ENCODE peak calls at places on chromosomes 5 and 9, in five cellular contexts. K is A673, F is RWPE2, B is kidney epithelial cell, W is lung. C is an unnamed sample.

GRCh38 chr9:3028535-3028934 is 184.6 kb upstream of the PUM3 start:
- DNase-seq in K (peak), F (no peak), B (no peak), W (no peak), C (no peak)

GRCh38 chr5:149352169-149352568 is 5.7 kb upstream of the PCYOX1L start:
- DNase-seq in K (no peak), F (no peak), B (no peak), W (no peak), C (no peak)

GRCh38 chr5:5271606-5272321 is 131.6 kb downstream of the ADAMTS16 start:
- DNase-seq in K (peak), F (no peak), B (peak), W (no peak), C (no peak)

GRCh38 chr5:55278778-55279177 is 28.7 kb downstream of the DHX29 start:
- DNase-seq in K (no peak), F (no peak), B (no peak), W (no peak), C (no peak)

GRCh38 chr9:115209601-115210306 is 91.8 kb upstream of the TNC start:
- DNase-seq in K (no peak), F (no peak), B (peak), W (no peak), C (no peak)

GRCh38 chr5:58922392-58923171 is 339.7 kb downstream of the RAB3C start:
- DNase-seq in K (no peak), F (no peak), B (no peak), W (peak), C (no peak)

GRCh38 chr5:120160120-120160895 is 303.8 kb upstream of the PRR16 start:
- DNase-seq in K (peak), F (no peak), B (no peak), W (no peak), C (no peak)

GRCh38 chr9:18596920-18597319 is 123.0 kb downstream of the ADAMTSL1 start:
- DNase-seq in K (no peak), F (no peak), B (no peak), W (no peak), C (no peak)

GRCh38 chr9:35516481-35516880 is 26.6 kb downstream of the RUSC2 start:
- DNase-seq in K (no peak), F (peak), B (peak), W (no peak), C (no peak)

GRCh38 chr9:85043248-85043647 is 373.7 kb downstream of the NTRK2 start:
- DNase-seq in K (no peak), F (no peak), B (no peak), W (no peak), C (no peak)

GRCh38 chr9:34796924-34797323 is 87.0 kb upstream of the CCL21 start:
- DNase-seq in K (no peak), F (no peak), B (no peak), W (no peak), C (no peak)

GRCh38 chr5:31197183-31197582 is 3.7 kb downstream of the CDH6 start:
- DNase-seq in K (peak), F (no peak), B (no peak), W (no peak), C (no peak)

GRCh38 chr9:131875828-131876485 is 136.1 kb upstream of the RAPGEF1 start:
- DNase-seq in K (no peak), F (no peak), B (no peak), W (no peak), C (no peak)

GRCh38 chr5:107576736-107577440 is 93.8 kb downstream of the EFNA5 start:
- DNase-seq in K (no peak), F (no peak), B (no peak), W (no peak), C (no peak)

GRCh38 chr9:5838884-5839571 is 6.1 kb upstream of the ERMP1 start:
- DNase-seq in K (no peak), F (no peak), B (peak), W (peak), C (no peak)

GRCh38 chr5:167171056-167171455 is 1120.4 kb upstream of the WWC1 start:
- DNase-seq in K (no peak), F (no peak), B (no peak), W (no peak), C (no peak)

DNA sequence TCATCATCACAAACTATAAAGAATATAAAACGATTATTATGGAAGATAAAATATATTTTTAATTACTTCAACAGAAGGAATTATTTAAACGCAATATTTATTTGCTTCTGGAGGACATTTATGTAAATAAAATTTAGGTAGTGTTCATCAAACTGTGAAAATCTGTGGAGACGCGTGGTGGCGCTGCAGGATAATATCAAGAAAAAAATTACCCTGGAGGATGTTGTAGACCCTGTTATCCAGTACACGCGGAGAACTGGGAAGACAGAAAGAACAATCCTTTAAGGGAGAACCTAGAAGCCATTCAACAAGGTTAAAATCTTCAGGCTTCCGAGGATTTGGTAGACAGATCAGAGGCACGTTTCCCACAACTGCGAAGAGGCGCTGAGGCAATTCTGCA is at the start of gene PCDHB12:
- DNase-seq in K (peak), F (no peak), B (no peak), W (no peak), C (no peak)
- H3K4me3 ChIP-seq in K (peak), F (no peak), B (no peak), W (no peak), C (no peak)

DNA sequence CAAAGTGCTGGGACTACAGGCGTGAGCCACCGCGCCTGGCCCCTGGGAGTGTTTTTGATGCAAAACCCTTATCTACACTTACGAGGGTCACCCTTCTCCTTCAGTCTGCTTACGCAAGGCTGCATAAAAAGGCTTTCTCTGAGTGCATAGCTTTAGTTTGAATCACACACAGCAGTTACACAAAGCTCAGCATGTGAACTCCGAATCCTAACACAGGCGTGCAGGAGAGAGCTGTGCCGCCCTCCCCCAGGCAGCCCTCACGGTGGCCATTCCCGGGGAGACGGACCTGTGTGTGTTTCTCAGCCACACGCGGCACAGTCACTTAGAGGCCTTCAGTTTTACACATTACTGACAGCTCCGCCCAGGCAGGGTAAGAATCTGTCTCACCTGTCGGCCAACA is 26.7 kb downstream of the EXD3 start:
- DNase-seq in K (no peak), F (no peak), B (no peak), W (no peak), C (no peak)
- TF ChIP-seq CTCF in K (no peak), F (no peak), B (no peak), W (no peak), C (no peak)

GRCh38 chr5:138844812-138845513 is 30.2 kb downstream of the LRRTM2 start:
- DNase-seq in K (peak), F (no peak), B (no peak), W (no peak), C (no peak)
- H3K4me3 ChIP-seq in K (no peak), F (no peak), B (no peak), W (no peak), C (no peak)

GRCh38 chr5:63245271-63245670 is 666.7 kb downstream of the LRRC70 start:
- DNase-seq in K (no peak), F (no peak), B (no peak), W (no peak), C (no peak)

GRCh38 chr5:63247651-63248050 is 669.0 kb downstream of the LRRC70 start:
- DNase-seq in K (no peak), F (no peak), B (no peak), W (no peak), C (no peak)

GRCh38 chr5:63250939-63251338 is 672.3 kb downstream of the LRRC70 start:
- DNase-seq in K (no peak), F (no peak), B (no peak), W (no peak), C (no peak)

GRCh38 chr5:63255609-63256008 is 677.0 kb downstream of the LRRC70 start:
- DNase-seq in K (peak), F (no peak), B (no peak), W (no peak), C (no peak)

GRCh38 chr5:63249960-63250359 is 671.3 kb downstream of the LRRC70 start:
- DNase-seq in K (no peak), F (no peak), B (no peak), W (no peak), C (no peak)
- TF ChIP-seq CTCF in K (no peak), F (no peak), B (no peak), W (no peak), C (no peak)

DNA sequence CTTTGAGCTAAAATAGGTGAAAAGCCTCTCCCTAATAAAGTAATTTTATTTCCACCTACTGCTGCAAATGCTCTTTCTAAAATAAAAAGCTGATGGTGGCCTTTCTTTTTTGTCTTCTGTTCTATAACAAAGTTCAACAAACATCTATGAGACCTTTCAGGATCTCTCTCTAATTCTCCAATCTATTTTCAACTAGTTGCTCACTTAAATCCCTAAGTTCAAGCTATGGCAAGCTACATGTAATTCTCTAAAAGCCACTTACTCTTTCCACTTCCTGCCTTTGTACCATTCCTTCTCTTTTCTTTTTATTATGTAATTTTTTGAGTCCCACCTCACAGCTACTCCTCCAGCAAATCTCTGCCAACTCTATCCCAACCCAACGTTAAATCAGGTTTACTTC is 20.9 kb downstream of the CHD1 start:
- DNase-seq in K (no peak), F (no peak), B (no peak), W (no peak), C (no peak)
- H3K4me3 ChIP-seq in K (no peak), F (no peak), B (no peak), W (no peak), C (no peak)

GRCh38 chr5:140242099-140242498 is 60.8 kb downstream of the PFDN1 start:
- DNase-seq in K (peak), F (no peak), B (no peak), W (no peak), C (no peak)
- TF ChIP-seq CTCF in K (no peak), F (peak), B (peak), W (no peak), C (peak)

DNA sequence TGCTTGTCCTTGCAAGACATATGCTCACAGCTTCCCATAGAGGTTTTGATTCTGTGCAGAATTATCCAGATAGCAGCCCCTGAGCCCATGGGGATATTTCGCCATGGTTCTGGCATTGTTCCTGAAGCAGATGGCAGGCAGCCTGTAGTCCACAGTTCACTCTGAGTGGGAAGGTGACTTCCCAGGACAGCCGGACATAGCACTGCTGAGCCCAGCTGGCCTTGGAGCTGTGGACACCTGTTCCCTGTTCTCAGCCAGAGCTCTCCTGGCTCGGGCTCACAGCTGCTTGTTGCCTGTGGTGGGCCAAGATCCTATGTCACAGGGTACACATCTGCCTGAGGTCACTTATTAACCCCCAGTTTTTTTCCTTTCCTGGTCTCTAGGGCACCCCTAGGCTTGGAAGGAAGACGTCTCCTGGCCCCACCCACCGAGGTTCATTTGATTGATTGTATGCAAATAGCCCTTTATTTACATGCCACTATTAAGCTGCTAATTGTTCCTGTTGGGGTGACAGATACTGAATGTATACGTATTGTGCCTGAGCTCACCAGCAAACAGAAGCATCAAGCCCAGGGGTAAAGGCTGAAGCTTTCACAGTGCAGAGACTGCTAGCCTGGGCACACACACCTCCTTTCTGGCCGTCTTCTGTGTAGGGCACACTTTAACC is 96.6 kb upstream of the DMRT1 start:
- DNase-seq in K (no peak), F (no peak), B (no peak), W (no peak), C (no peak)
- H3K4me3 ChIP-seq in K (no peak), F (no peak), B (no peak), W (no peak), C (no peak)

GRCh38 chr5:129094924-129095797 is 612 bp downstream of the ISOC1 start:
- DNase-seq in K (peak), F (peak), B (peak), W (peak), C (peak)

GRCh38 chr5:129097498-129098296 is 3.1 kb downstream of the ISOC1 start:
- DNase-seq in K (no peak), F (no peak), B (no peak), W (no peak), C (no peak)

GRCh38 chr5:129096382-129096991 is 1.9 kb downstream of the ISOC1 start:
- DNase-seq in K (peak), F (no peak), B (no peak), W (no peak), C (no peak)

GRCh38 chr5:129098488-129099183 is 4.1 kb downstream of the ISOC1 start:
- DNase-seq in K (no peak), F (no peak), B (no peak), W (no peak), C (peak)

DNA sequence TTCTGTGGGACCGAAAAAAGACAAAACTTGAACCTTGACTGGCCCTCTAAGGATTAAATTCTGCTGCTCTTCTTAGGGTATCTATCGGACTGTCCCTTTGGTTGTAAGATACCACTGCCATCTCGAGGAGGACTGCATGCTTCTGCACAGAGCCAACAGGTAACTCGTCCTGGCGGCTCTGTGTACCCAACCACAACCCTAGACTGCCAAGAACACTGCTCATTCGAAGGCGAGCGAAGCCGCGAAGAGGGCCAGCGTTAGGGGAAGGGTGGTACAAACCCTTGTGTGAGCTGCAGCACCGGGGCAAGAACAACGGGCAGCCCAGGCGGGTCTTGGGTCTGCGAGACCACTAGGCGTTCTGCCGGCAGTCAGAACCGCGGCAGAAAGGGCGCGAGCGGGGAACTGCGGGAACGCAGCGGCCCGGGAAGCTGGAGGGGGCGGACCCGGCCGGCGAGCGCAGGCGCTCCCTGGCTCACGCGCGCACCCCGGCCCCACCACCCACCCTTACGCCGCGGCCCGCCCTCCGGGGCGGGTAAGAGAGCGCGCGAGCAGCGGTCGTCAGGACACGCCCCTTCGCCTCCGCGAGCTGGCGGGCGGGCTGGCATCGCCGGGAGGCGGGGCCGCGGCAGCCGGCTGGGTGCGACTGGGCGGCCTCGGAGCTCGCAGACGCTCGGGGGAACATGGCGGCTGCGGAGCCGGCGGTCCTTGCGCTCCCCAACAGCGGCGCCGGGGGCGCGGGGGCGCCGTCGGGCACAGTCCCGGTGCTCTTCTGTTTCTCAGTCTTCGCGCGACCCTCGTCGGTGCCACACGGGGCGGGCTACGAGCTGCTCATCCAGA is at the start of gene ISOC1:
- DNase-seq in K (peak), F (peak), B (peak), W (peak), C (peak)
- TF ChIP-seq CTCF in K (no peak), F (peak), B (peak), W (no peak), C (peak)

DNA sequence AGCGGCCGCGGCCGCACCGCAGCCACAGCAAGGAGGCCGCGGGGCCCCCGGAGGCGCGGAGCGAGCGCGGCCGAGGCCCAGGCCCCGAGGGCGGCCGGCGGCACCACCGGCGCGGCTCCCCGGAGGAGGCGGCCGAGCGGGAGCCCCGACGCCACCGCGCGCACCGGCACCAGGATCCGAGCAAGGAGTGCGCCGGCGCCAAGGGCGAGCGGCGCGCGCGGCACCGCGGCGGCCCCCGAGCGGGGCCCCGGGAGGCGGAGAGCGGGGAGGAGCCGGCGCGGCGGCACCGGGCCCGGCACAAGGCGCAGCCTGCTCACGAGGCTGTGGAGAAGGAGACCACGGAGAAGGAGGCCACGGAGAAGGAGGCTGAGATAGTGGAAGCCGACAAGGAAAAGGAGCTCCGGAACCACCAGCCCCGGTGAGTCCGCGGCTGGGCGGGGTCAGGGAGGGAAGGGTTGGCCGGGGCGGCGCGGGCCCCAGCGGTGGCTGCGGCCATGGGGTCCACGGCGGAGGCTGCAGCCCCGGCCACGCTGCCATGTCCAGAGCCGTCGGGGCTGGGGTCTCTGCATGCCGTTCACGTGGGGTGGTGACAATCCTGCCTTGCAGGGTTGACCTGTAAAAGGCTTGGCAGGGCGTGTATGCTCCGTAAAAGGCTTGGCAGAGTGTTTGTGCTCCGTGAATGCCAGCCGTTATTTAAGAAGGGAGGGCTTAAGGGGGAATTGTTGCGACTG is 146.0 kb downstream of the CACNA1B start:
- DNase-seq in K (no peak), F (no peak), B (no peak), W (peak), C (no peak)
- H3K4me3 ChIP-seq in K (peak), F (no peak), B (no peak), W (no peak), C (no peak)

DNA sequence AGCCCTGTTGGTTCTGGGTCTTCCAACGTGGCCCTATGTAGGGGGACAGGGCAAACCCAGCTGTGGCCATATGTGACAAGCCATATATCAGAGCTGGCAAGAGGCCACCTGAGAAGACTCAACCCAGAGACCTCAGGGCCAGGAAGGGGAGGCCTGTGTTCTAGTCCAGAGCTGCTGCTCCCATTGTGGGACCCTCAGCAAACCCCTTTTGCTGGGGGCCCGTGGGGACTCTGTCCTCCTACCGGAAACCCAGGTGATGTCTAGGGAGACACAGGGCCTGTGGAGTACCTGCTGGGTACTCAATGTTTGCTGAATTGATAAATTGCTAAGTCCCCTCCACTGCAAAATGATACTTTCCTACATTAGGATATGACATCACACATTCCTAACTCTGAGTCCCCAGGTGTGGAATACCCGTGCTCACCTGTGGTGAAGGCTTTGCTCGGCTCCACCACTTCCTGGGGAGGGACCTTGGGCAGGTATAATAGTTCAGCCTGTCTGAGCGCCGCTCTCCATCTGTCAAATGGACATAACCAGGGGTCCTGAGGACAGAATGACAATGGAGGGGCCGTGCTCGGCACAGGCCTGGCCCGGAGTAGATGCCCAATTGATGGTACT is 38.4 kb upstream of the ASS1 start:
- DNase-seq in K (no peak), F (no peak), B (no peak), W (no peak), C (no peak)
- TF ChIP-seq CTCF in K (no peak), F (no peak), B (no peak), W (no peak), C (no peak)